ENCODE peak calls at places on chromosomes 2 and 18, in eight cellular contexts. One of them, this sample, is unnamed.

GRCh38 chr18:76977681-76978234 is 154.8 kb downstream of the MBP start:
- DNase-seq in activated T-cell treated with anti-CD3 and anti-CD28 coated beads, Interleukin-2, amount 50 U/mL, for 72 hours: no peak
- DNase-seq in GF-D8: no peak
- DNase-seq in neural crest cell: no peak
- DNase-seq in effector memory CD8-positive, alpha-beta T cell: no peak
- DNase-seq in Kasumi-1: no peak
- DNase-seq in myocyte: no peak
- DNase-seq in anterior cingulate cortex: no peak
- DNase-seq in this sample: no peak

GRCh38 chr2:175275499-175275898 is 94.0 kb upstream of the ATP5MC3 start:
- DNase-seq in anterior cingulate cortex: no peak
- DNase-seq in myocyte: no peak
- DNase-seq in Kasumi-1: no peak
- DNase-seq in activated T-cell treated with anti-CD3 and anti-CD28 coated beads, Interleukin-2, amount 50 U/mL, for 72 hours: no peak
- DNase-seq in effector memory CD8-positive, alpha-beta T cell: no peak
- DNase-seq in neural crest cell: no peak
- DNase-seq in GF-D8: no peak
- DNase-seq in this sample: no peak

GRCh38 chr2:74562126-74562775 is 7.7 kb downstream of the DOK1 start:
- DNase-seq in Kasumi-1: no peak
- DNase-seq in effector memory CD8-positive, alpha-beta T cell: no peak
- DNase-seq in myocyte: no peak
- DNase-seq in neural crest cell: no peak
- DNase-seq in anterior cingulate cortex: no peak
- DNase-seq in activated T-cell treated with anti-CD3 and anti-CD28 coated beads, Interleukin-2, amount 50 U/mL, for 72 hours: no peak
- DNase-seq in GF-D8: no peak
- DNase-seq in this sample: no peak

GRCh38 chr2:25885933-25886332 is 7.6 kb upstream of the ASXL2 start:
- DNase-seq in activated T-cell treated with anti-CD3 and anti-CD28 coated beads, Interleukin-2, amount 50 U/mL, for 72 hours: no peak
- DNase-seq in effector memory CD8-positive, alpha-beta T cell: no peak
- DNase-seq in GF-D8: no peak
- DNase-seq in myocyte: peak; percentile 46
- DNase-seq in anterior cingulate cortex: no peak
- DNase-seq in neural crest cell: no peak
- DNase-seq in Kasumi-1: no peak
- DNase-seq in this sample: no peak

GRCh38 chr2:28566441-28567075 is 70.7 kb downstream of the PLB1 start:
- DNase-seq in Kasumi-1: peak; percentile 91
- DNase-seq in effector memory CD8-positive, alpha-beta T cell: peak; percentile 92
- DNase-seq in myocyte: peak; percentile 89
- DNase-seq in anterior cingulate cortex: peak; percentile 74
- DNase-seq in neural crest cell: peak; percentile 96
- DNase-seq in GF-D8: peak; percentile 28
- DNase-seq in activated T-cell treated with anti-CD3 and anti-CD28 coated beads, Interleukin-2, amount 50 U/mL, for 72 hours: peak; percentile 96
- DNase-seq in this sample: peak; percentile 94

GRCh38 chr2:128261245-128262128 is 57.2 kb downstream of the HS6ST1 start:
- DNase-seq in activated T-cell treated with anti-CD3 and anti-CD28 coated beads, Interleukin-2, amount 50 U/mL, for 72 hours: no peak
- DNase-seq in effector memory CD8-positive, alpha-beta T cell: no peak
- DNase-seq in neural crest cell: no peak
- DNase-seq in GF-D8: no peak
- DNase-seq in Kasumi-1: no peak
- DNase-seq in anterior cingulate cortex: no peak
- DNase-seq in myocyte: no peak
- DNase-seq in this sample: no peak

GRCh38 chr18:58287626-58288289 is 243.7 kb downstream of the NEDD4L start:
- DNase-seq in anterior cingulate cortex: no peak
- DNase-seq in effector memory CD8-positive, alpha-beta T cell: no peak
- DNase-seq in GF-D8: no peak
- DNase-seq in Kasumi-1: no peak
- DNase-seq in neural crest cell: no peak
- DNase-seq in myocyte: no peak
- DNase-seq in activated T-cell treated with anti-CD3 and anti-CD28 coated beads, Interleukin-2, amount 50 U/mL, for 72 hours: no peak
- DNase-seq in this sample: no peak

GRCh38 chr2:236550701-236551465 is 18.7 kb upstream of the ACKR3 start:
- DNase-seq in myocyte: no peak
- DNase-seq in GF-D8: no peak
- DNase-seq in activated T-cell treated with anti-CD3 and anti-CD28 coated beads, Interleukin-2, amount 50 U/mL, for 72 hours: peak; percentile 49
- DNase-seq in anterior cingulate cortex: no peak
- DNase-seq in neural crest cell: no peak
- DNase-seq in effector memory CD8-positive, alpha-beta T cell: no peak
- DNase-seq in Kasumi-1: no peak
- DNase-seq in this sample: peak; percentile 70

GRCh38 chr2:165440367-165440766 is 29.1 kb upstream of the CSRNP3 start:
- DNase-seq in GF-D8: no peak
- DNase-seq in Kasumi-1: no peak
- DNase-seq in neural crest cell: no peak
- DNase-seq in effector memory CD8-positive, alpha-beta T cell: no peak
- DNase-seq in anterior cingulate cortex: no peak
- DNase-seq in activated T-cell treated with anti-CD3 and anti-CD28 coated beads, Interleukin-2, amount 50 U/mL, for 72 hours: no peak
- DNase-seq in myocyte: peak; percentile 78
- DNase-seq in this sample: no peak

GRCh38 chr2:130288467-130289403 is 54.0 kb upstream of the IMP4 start:
- DNase-seq in anterior cingulate cortex: no peak
- DNase-seq in effector memory CD8-positive, alpha-beta T cell: no peak
- DNase-seq in Kasumi-1: peak; percentile 18
- DNase-seq in myocyte: no peak
- DNase-seq in activated T-cell treated with anti-CD3 and anti-CD28 coated beads, Interleukin-2, amount 50 U/mL, for 72 hours: no peak
- DNase-seq in GF-D8: no peak
- DNase-seq in neural crest cell: no peak
- DNase-seq in this sample: no peak

GRCh38 chr2:134320930-134321329 is 67.1 kb downstream of the MGAT5 start:
- DNase-seq in Kasumi-1: peak; percentile 90
- DNase-seq in effector memory CD8-positive, alpha-beta T cell: peak; percentile 6
- DNase-seq in neural crest cell: no peak
- DNase-seq in GF-D8: peak; percentile 78
- DNase-seq in myocyte: no peak
- DNase-seq in activated T-cell treated with anti-CD3 and anti-CD28 coated beads, Interleukin-2, amount 50 U/mL, for 72 hours: peak; percentile 45
- DNase-seq in anterior cingulate cortex: no peak
- DNase-seq in this sample: peak; percentile 64

GRCh38 chr2:101300164-101300563 is 8.3 kb downstream of the RNF149 start:
- DNase-seq in Kasumi-1: no peak
- DNase-seq in GF-D8: no peak
- DNase-seq in anterior cingulate cortex: no peak
- DNase-seq in effector memory CD8-positive, alpha-beta T cell: no peak
- DNase-seq in myocyte: no peak
- DNase-seq in neural crest cell: no peak
- DNase-seq in activated T-cell treated with anti-CD3 and anti-CD28 coated beads, Interleukin-2, amount 50 U/mL, for 72 hours: no peak
- DNase-seq in this sample: peak; percentile 30

GRCh38 chr18:5440297-5440696 is 103.5 kb downstream of the EPB41L3 start:
- DNase-seq in activated T-cell treated with anti-CD3 and anti-CD28 coated beads, Interleukin-2, amount 50 U/mL, for 72 hours: no peak
- DNase-seq in myocyte: no peak
- DNase-seq in effector memory CD8-positive, alpha-beta T cell: no peak
- DNase-seq in anterior cingulate cortex: no peak
- DNase-seq in Kasumi-1: peak; percentile 84
- DNase-seq in neural crest cell: no peak
- DNase-seq in GF-D8: peak; percentile 77
- DNase-seq in this sample: no peak

GRCh38 chr18:59881728-59882685 is 17.8 kb upstream of the PMAIP1 start:
- DNase-seq in myocyte: peak; percentile 60
- DNase-seq in effector memory CD8-positive, alpha-beta T cell: no peak
- DNase-seq in activated T-cell treated with anti-CD3 and anti-CD28 coated beads, Interleukin-2, amount 50 U/mL, for 72 hours: no peak
- DNase-seq in Kasumi-1: peak; percentile 67
- DNase-seq in neural crest cell: no peak
- DNase-seq in anterior cingulate cortex: no peak
- DNase-seq in GF-D8: peak; percentile 74
- DNase-seq in this sample: peak; percentile 52

GRCh38 chr2:210673117-210673516 is 116.7 kb downstream of the CPS1 start:
- DNase-seq in anterior cingulate cortex: no peak
- DNase-seq in neural crest cell: no peak
- DNase-seq in effector memory CD8-positive, alpha-beta T cell: no peak
- DNase-seq in GF-D8: no peak
- DNase-seq in Kasumi-1: no peak
- DNase-seq in myocyte: no peak
- DNase-seq in activated T-cell treated with anti-CD3 and anti-CD28 coated beads, Interleukin-2, amount 50 U/mL, for 72 hours: no peak
- DNase-seq in this sample: no peak